ENCODE peak calls at places on chromosomes 11 and 22, in six cellular contexts. One of them, this sample, is unnamed. For H3K4me1, the result is how much of the 10 kb centered on the place peaks cover.

GRCh38 chr11:614583-615452 is 932 bp downstream of the IRF7 start:
- DNase-seq in cardiac muscle cell: no peak
- DNase-seq in IMR-90: no peak
- DNase-seq in CD8-positive, alpha-beta T cell: no peak
- DNase-seq in upper lobe of right lung: peak
- DNase-seq in psoas muscle: peak
- DNase-seq in this sample: no peak

GRCh38 chr11:77395460-77396175 is 78.3 kb downstream of the PAK1 start:
- DNase-seq in cardiac muscle cell: peak
- DNase-seq in IMR-90: no peak
- DNase-seq in CD8-positive, alpha-beta T cell: no peak
- DNase-seq in upper lobe of right lung: no peak
- DNase-seq in psoas muscle: no peak
- DNase-seq in this sample: no peak

GRCh38 chr11:120805960-120806555 is 217.8 kb upstream of the TBCEL start:
- DNase-seq in cardiac muscle cell: no peak
- DNase-seq in IMR-90: no peak
- DNase-seq in CD8-positive, alpha-beta T cell: no peak
- DNase-seq in upper lobe of right lung: no peak
- DNase-seq in psoas muscle: no peak
- DNase-seq in this sample: no peak

GRCh38 chr11:95365346-95365745 is 134.3 kb upstream of the SESN3 start:
- DNase-seq in cardiac muscle cell: no peak
- DNase-seq in IMR-90: no peak
- DNase-seq in CD8-positive, alpha-beta T cell: no peak
- DNase-seq in upper lobe of right lung: no peak
- DNase-seq in psoas muscle: no peak
- DNase-seq in this sample: no peak

GRCh38 chr11:11261629-11262028 is 91.4 kb downstream of the CSNK2A3 start:
- DNase-seq in cardiac muscle cell: no peak
- DNase-seq in IMR-90: no peak
- DNase-seq in CD8-positive, alpha-beta T cell: no peak
- DNase-seq in upper lobe of right lung: no peak
- DNase-seq in psoas muscle: no peak
- DNase-seq in this sample: no peak

GRCh38 chr11:70071996-70072395 is 6.1 kb upstream of the ANO1 start:
- DNase-seq in cardiac muscle cell: no peak
- DNase-seq in IMR-90: no peak
- DNase-seq in CD8-positive, alpha-beta T cell: no peak
- DNase-seq in upper lobe of right lung: peak
- DNase-seq in psoas muscle: no peak
- DNase-seq in this sample: no peak

GRCh38 chr11:46382644-46383403 is 1.4 kb downstream of the MDK start:
- DNase-seq in cardiac muscle cell: peak
- DNase-seq in IMR-90: peak
- DNase-seq in CD8-positive, alpha-beta T cell: no peak
- DNase-seq in upper lobe of right lung: no peak
- DNase-seq in psoas muscle: peak
- DNase-seq in this sample: no peak

GRCh38 chr11:73401924-73402833 is 26.0 kb downstream of the RELT start:
- DNase-seq in cardiac muscle cell: no peak
- DNase-seq in IMR-90: no peak
- DNase-seq in CD8-positive, alpha-beta T cell: no peak
- DNase-seq in upper lobe of right lung: peak
- DNase-seq in psoas muscle: no peak
- DNase-seq in this sample: no peak

GRCh38 chr11:118048472-118049370 is 28.2 kb upstream of the TMPRSS4 start:
- DNase-seq in cardiac muscle cell: no peak
- DNase-seq in IMR-90: no peak
- DNase-seq in CD8-positive, alpha-beta T cell: no peak
- DNase-seq in upper lobe of right lung: no peak
- DNase-seq in psoas muscle: no peak
- DNase-seq in this sample: no peak

GRCh38 chr11:129374081-129374992 is 1.3 kb upstream of the BARX2 start:
- DNase-seq in cardiac muscle cell: peak
- DNase-seq in IMR-90: no peak
- DNase-seq in CD8-positive, alpha-beta T cell: no peak
- DNase-seq in upper lobe of right lung: no peak
- DNase-seq in psoas muscle: no peak
- DNase-seq in this sample: no peak

GRCh38 chr22:18110944-18111758 is 542 bp downstream of the TUBA8 start:
- DNase-seq in cardiac muscle cell: no peak
- DNase-seq in IMR-90: no peak
- DNase-seq in CD8-positive, alpha-beta T cell: no peak
- DNase-seq in upper lobe of right lung: no peak
- DNase-seq in psoas muscle: no peak
- DNase-seq in this sample: no peak

GRCh38 chr11:70305501-70305900 is 35.0 kb downstream of the PPFIA1 start:
- DNase-seq in cardiac muscle cell: no peak
- DNase-seq in IMR-90: no peak
- DNase-seq in CD8-positive, alpha-beta T cell: no peak
- DNase-seq in upper lobe of right lung: no peak
- DNase-seq in psoas muscle: no peak
- DNase-seq in this sample: no peak

GRCh38 chr22:25402501-25403283 is 161.8 kb upstream of the GRK3 start:
- DNase-seq in cardiac muscle cell: no peak
- DNase-seq in IMR-90: peak
- DNase-seq in CD8-positive, alpha-beta T cell: no peak
- DNase-seq in upper lobe of right lung: peak
- DNase-seq in psoas muscle: no peak
- DNase-seq in this sample: peak

DNA sequence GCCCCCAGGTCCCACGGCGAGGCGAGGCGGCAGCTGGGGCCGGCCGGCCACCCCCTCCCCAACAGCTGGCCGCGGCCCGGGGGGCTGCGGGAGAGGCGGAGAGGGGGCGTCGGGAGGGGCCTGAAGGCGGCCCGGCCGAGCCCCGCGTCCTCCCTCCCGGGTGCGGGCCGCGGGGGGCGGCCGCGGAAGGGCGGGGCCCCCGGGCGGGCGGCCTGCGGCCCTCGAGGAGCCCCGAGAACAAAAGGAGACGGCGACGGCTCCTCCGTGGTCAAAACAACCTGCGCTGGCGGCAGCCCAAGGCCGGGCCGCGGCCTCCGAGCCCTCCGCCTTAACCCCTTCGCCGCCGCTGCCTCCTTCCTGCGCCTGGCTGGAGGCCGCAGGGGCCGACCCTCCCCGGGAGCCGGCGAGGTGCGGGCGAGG is 2.4 kb downstream of the PDGFB start:
- DNase-seq in cardiac muscle cell: peak
- DNase-seq in IMR-90: no peak
- DNase-seq in CD8-positive, alpha-beta T cell: no peak
- DNase-seq in upper lobe of right lung: no peak
- DNase-seq in psoas muscle: no peak
- DNase-seq in this sample: no peak
- H3K4me1 ChIP-seq in cardiac muscle cell: under half
- H3K4me1 ChIP-seq in IMR-90: under half
- H3K4me1 ChIP-seq in CD8-positive, alpha-beta T cell: under half
- H3K4me1 ChIP-seq in upper lobe of right lung: half or more
- H3K4me1 ChIP-seq in psoas muscle: half or more
- H3K4me1 ChIP-seq in this sample: under half

DNA sequence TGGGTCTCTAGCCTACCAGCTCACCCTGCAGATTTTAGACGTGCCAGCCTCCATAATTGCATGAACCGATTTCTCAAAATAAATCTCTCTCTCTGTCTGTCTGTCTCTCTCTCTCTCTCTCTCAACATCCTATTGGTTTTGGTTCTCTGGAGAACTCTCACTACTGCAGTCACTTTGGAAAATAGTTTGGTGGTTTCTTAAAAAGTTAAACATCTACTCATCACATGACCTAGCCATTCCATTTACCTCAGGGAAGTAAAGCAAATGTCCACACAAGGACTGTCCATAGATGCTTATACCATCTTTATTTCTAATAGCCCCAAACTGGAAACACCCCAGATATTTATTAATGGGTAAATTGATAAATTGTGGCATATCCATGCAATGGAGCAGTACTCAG is 119.5 kb downstream of the SNX19 start:
- DNase-seq in cardiac muscle cell: no peak
- DNase-seq in IMR-90: no peak
- DNase-seq in CD8-positive, alpha-beta T cell: no peak
- DNase-seq in upper lobe of right lung: no peak
- DNase-seq in psoas muscle: no peak
- DNase-seq in this sample: no peak
- H3K27ac ChIP-seq in cardiac muscle cell: no peak
- H3K27ac ChIP-seq in IMR-90: no peak
- H3K27ac ChIP-seq in CD8-positive, alpha-beta T cell: no peak
- H3K27ac ChIP-seq in upper lobe of right lung: no peak
- H3K27ac ChIP-seq in psoas muscle: no peak
- H3K27ac ChIP-seq in this sample: no peak

GRCh38 chr11:64445651-64446050 is 86.7 kb downstream of the RPS6KA4 start:
- DNase-seq in cardiac muscle cell: no peak
- DNase-seq in IMR-90: no peak
- DNase-seq in CD8-positive, alpha-beta T cell: no peak
- DNase-seq in upper lobe of right lung: peak
- DNase-seq in psoas muscle: no peak
- DNase-seq in this sample: no peak

GRCh38 chr11:64448599-64449380 is 89.8 kb downstream of the RPS6KA4 start:
- DNase-seq in cardiac muscle cell: peak
- DNase-seq in IMR-90: peak
- DNase-seq in CD8-positive, alpha-beta T cell: peak
- DNase-seq in upper lobe of right lung: peak
- DNase-seq in psoas muscle: peak
- DNase-seq in this sample: peak

GRCh38 chr11:64449381-64450167 is 90.6 kb downstream of the RPS6KA4 start:
- DNase-seq in cardiac muscle cell: peak
- DNase-seq in IMR-90: peak
- DNase-seq in CD8-positive, alpha-beta T cell: peak
- DNase-seq in upper lobe of right lung: peak
- DNase-seq in psoas muscle: peak
- DNase-seq in this sample: peak

GRCh38 chr11:64450168-64450560 is 91.2 kb downstream of the RPS6KA4 start:
- DNase-seq in cardiac muscle cell: no peak
- DNase-seq in IMR-90: no peak
- DNase-seq in CD8-positive, alpha-beta T cell: no peak
- DNase-seq in upper lobe of right lung: no peak
- DNase-seq in psoas muscle: no peak
- DNase-seq in this sample: no peak

GRCh38 chr11:64447717-64448598 is 89.0 kb downstream of the RPS6KA4 start:
- DNase-seq in cardiac muscle cell: no peak
- DNase-seq in IMR-90: peak
- DNase-seq in CD8-positive, alpha-beta T cell: no peak
- DNase-seq in upper lobe of right lung: peak
- DNase-seq in psoas muscle: peak
- DNase-seq in this sample: no peak
- H3K4me3 ChIP-seq in cardiac muscle cell: no peak
- H3K4me3 ChIP-seq in IMR-90: peak
- H3K4me3 ChIP-seq in CD8-positive, alpha-beta T cell: peak
- H3K4me3 ChIP-seq in upper lobe of right lung: peak
- H3K4me3 ChIP-seq in psoas muscle: peak
- H3K4me3 ChIP-seq in this sample: no peak

GRCh38 chr11:123562166-123562565 is 92.3 kb downstream of the SCN3B start:
- DNase-seq in cardiac muscle cell: peak
- DNase-seq in IMR-90: no peak
- DNase-seq in CD8-positive, alpha-beta T cell: no peak
- DNase-seq in upper lobe of right lung: no peak
- DNase-seq in psoas muscle: no peak
- DNase-seq in this sample: no peak
- H3K4me1 ChIP-seq in cardiac muscle cell: under half
- H3K4me1 ChIP-seq in IMR-90: under half
- H3K4me1 ChIP-seq in CD8-positive, alpha-beta T cell: under half
- H3K4me1 ChIP-seq in upper lobe of right lung: under half
- H3K4me1 ChIP-seq in psoas muscle: under half
- H3K4me1 ChIP-seq in this sample: under half

DNA sequence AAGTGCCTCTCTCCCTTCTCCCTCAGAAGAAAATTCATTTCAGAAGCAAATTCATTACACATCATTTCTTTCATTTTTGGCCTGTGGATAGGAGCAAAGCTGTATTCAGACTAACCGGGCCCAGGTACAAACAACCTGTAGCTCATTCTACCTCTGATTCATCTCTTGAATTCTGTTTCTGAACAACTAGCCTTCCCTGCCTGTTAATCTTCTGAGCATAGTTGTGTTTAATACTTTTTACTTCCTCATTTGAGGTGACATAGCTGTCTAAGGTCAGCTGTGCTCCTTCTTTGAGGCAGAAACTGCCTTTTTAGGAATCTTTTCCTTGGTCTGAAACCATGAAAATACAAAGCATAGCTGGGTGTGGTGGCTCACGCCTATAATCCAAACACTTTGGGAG is 12.6 kb upstream of the IL18BP start:
- DNase-seq in cardiac muscle cell: no peak
- DNase-seq in IMR-90: no peak
- DNase-seq in CD8-positive, alpha-beta T cell: no peak
- DNase-seq in upper lobe of right lung: no peak
- DNase-seq in psoas muscle: no peak
- DNase-seq in this sample: no peak
- H3K27ac ChIP-seq in cardiac muscle cell: no peak
- H3K27ac ChIP-seq in IMR-90: no peak
- H3K27ac ChIP-seq in CD8-positive, alpha-beta T cell: no peak
- H3K27ac ChIP-seq in upper lobe of right lung: no peak
- H3K27ac ChIP-seq in psoas muscle: no peak
- H3K27ac ChIP-seq in this sample: no peak